ENCODE peak calls at places on chromosome 14, in ten cellular contexts. One of them, this sample, is unnamed.

GRCh38 chr14:94320243-94320642 is 2.9 kb downstream of the SERPINA6 start:
- DNase-seq in A549: peak; percentile 62
- DNase-seq in left ventricle myocardium inferior: no peak
- DNase-seq in heart left ventricle: no peak
- DNase-seq in endodermal cell: no peak
- DNase-seq in Panc1: no peak
- DNase-seq in endothelial cell of umbilical vein: no peak
- DNase-seq in CD8-positive, alpha-beta T cell: no peak
- DNase-seq in mesendoderm: no peak
- DNase-seq in OCI-LY7: no peak
- DNase-seq in this sample: no peak

GRCh38 chr14:32514236-32514635 is 185.1 kb downstream of the AKAP6 start:
- DNase-seq in A549: peak; percentile 67
- DNase-seq in left ventricle myocardium inferior: no peak
- DNase-seq in heart left ventricle: no peak
- DNase-seq in endodermal cell: no peak
- DNase-seq in Panc1: no peak
- DNase-seq in endothelial cell of umbilical vein: peak; percentile 49
- DNase-seq in CD8-positive, alpha-beta T cell: no peak
- DNase-seq in mesendoderm: no peak
- DNase-seq in OCI-LY7: no peak
- DNase-seq in this sample: no peak

GRCh38 chr14:36515896-36516718 is 3.9 kb downstream of the NKX2-1 start:
- DNase-seq in A549: no peak
- DNase-seq in left ventricle myocardium inferior: no peak
- DNase-seq in heart left ventricle: no peak
- DNase-seq in endodermal cell: no peak
- DNase-seq in Panc1: no peak
- DNase-seq in endothelial cell of umbilical vein: no peak
- DNase-seq in CD8-positive, alpha-beta T cell: no peak
- DNase-seq in mesendoderm: peak; percentile 21
- DNase-seq in OCI-LY7: no peak
- DNase-seq in this sample: no peak

GRCh38 chr14:60647837-60648168 is 1.5 kb downstream of the SIX1 start:
- DNase-seq in A549: no peak
- DNase-seq in left ventricle myocardium inferior: no peak
- DNase-seq in heart left ventricle: no peak
- DNase-seq in endodermal cell: peak; percentile 61
- DNase-seq in Panc1: no peak
- DNase-seq in endothelial cell of umbilical vein: no peak
- DNase-seq in CD8-positive, alpha-beta T cell: no peak
- DNase-seq in mesendoderm: no peak
- DNase-seq in OCI-LY7: no peak
- DNase-seq in this sample: no peak

GRCh38 chr14:58785741-58786140 is 148.0 kb downstream of the DACT1 start:
- DNase-seq in A549: no peak
- DNase-seq in left ventricle myocardium inferior: no peak
- DNase-seq in heart left ventricle: no peak
- DNase-seq in endodermal cell: no peak
- DNase-seq in Panc1: no peak
- DNase-seq in endothelial cell of umbilical vein: no peak
- DNase-seq in CD8-positive, alpha-beta T cell: no peak
- DNase-seq in mesendoderm: no peak
- DNase-seq in OCI-LY7: no peak
- DNase-seq in this sample: no peak

GRCh38 chr14:78341827-78342389 is 171.7 kb downstream of the NRXN3 start:
- DNase-seq in A549: no peak
- DNase-seq in left ventricle myocardium inferior: no peak
- DNase-seq in heart left ventricle: no peak
- DNase-seq in endodermal cell: no peak
- DNase-seq in Panc1: no peak
- DNase-seq in endothelial cell of umbilical vein: no peak
- DNase-seq in CD8-positive, alpha-beta T cell: no peak
- DNase-seq in mesendoderm: no peak
- DNase-seq in OCI-LY7: no peak
- DNase-seq in this sample: no peak

GRCh38 chr14:31951638-31951964 is 125.5 kb upstream of the ARHGAP5 start:
- DNase-seq in A549: no peak
- DNase-seq in left ventricle myocardium inferior: no peak
- DNase-seq in heart left ventricle: no peak
- DNase-seq in endodermal cell: no peak
- DNase-seq in Panc1: no peak
- DNase-seq in endothelial cell of umbilical vein: no peak
- DNase-seq in CD8-positive, alpha-beta T cell: no peak
- DNase-seq in mesendoderm: peak; percentile 53
- DNase-seq in OCI-LY7: no peak
- DNase-seq in this sample: no peak

GRCh38 chr14:76313861-76314260 is 62.1 kb upstream of the ESRRB start:
- DNase-seq in A549: no peak
- DNase-seq in left ventricle myocardium inferior: no peak
- DNase-seq in heart left ventricle: no peak
- DNase-seq in endodermal cell: no peak
- DNase-seq in Panc1: no peak
- DNase-seq in endothelial cell of umbilical vein: no peak
- DNase-seq in CD8-positive, alpha-beta T cell: no peak
- DNase-seq in mesendoderm: no peak
- DNase-seq in OCI-LY7: no peak
- DNase-seq in this sample: no peak

GRCh38 chr14:79376557-79376956 is 834.7 kb downstream of the DIO2 start:
- DNase-seq in A549: no peak
- DNase-seq in left ventricle myocardium inferior: no peak
- DNase-seq in heart left ventricle: no peak
- DNase-seq in endodermal cell: no peak
- DNase-seq in Panc1: no peak
- DNase-seq in endothelial cell of umbilical vein: no peak
- DNase-seq in CD8-positive, alpha-beta T cell: no peak
- DNase-seq in mesendoderm: no peak
- DNase-seq in OCI-LY7: no peak
- DNase-seq in this sample: no peak

GRCh38 chr14:100439781-100440180 is 116.6 kb downstream of the SLC25A47 start:
- DNase-seq in A549: peak; percentile 33
- DNase-seq in left ventricle myocardium inferior: peak; percentile 32
- DNase-seq in heart left ventricle: peak; percentile 65
- DNase-seq in endodermal cell: peak; percentile 43
- DNase-seq in Panc1: no peak
- DNase-seq in endothelial cell of umbilical vein: peak; percentile 36
- DNase-seq in CD8-positive, alpha-beta T cell: no peak
- DNase-seq in mesendoderm: no peak
- DNase-seq in OCI-LY7: no peak
- DNase-seq in this sample: peak; percentile 4

GRCh38 chr14:72164420-72165150 is 232.4 kb downstream of the RGS6 start:
- DNase-seq in A549: no peak
- DNase-seq in left ventricle myocardium inferior: no peak
- DNase-seq in heart left ventricle: no peak
- DNase-seq in endodermal cell: no peak
- DNase-seq in Panc1: no peak
- DNase-seq in endothelial cell of umbilical vein: no peak
- DNase-seq in CD8-positive, alpha-beta T cell: no peak
- DNase-seq in mesendoderm: no peak
- DNase-seq in OCI-LY7: no peak
- DNase-seq in this sample: no peak

GRCh38 chr14:60573943-60574496 is 65.1 kb downstream of the SIX6 start:
- DNase-seq in A549: no peak
- DNase-seq in left ventricle myocardium inferior: no peak
- DNase-seq in heart left ventricle: no peak
- DNase-seq in endodermal cell: no peak
- DNase-seq in Panc1: no peak
- DNase-seq in endothelial cell of umbilical vein: no peak
- DNase-seq in CD8-positive, alpha-beta T cell: no peak
- DNase-seq in mesendoderm: no peak
- DNase-seq in OCI-LY7: no peak
- DNase-seq in this sample: no peak

GRCh38 chr14:64878775-64879634 is 702 bp downstream of the SPTB start:
- DNase-seq in A549: peak; percentile 23
- DNase-seq in left ventricle myocardium inferior: no peak
- DNase-seq in heart left ventricle: peak; percentile 42
- DNase-seq in endodermal cell: peak; percentile 78
- DNase-seq in Panc1: no peak
- DNase-seq in endothelial cell of umbilical vein: no peak
- DNase-seq in CD8-positive, alpha-beta T cell: no peak
- DNase-seq in mesendoderm: peak; percentile 30
- DNase-seq in OCI-LY7: no peak
- DNase-seq in this sample: peak; percentile 19

GRCh38 chr14:100127853-100128455 is 31.5 kb downstream of the DEGS2 start:
- DNase-seq in A549: no peak
- DNase-seq in left ventricle myocardium inferior: no peak
- DNase-seq in heart left ventricle: no peak
- DNase-seq in endodermal cell: no peak
- DNase-seq in Panc1: no peak
- DNase-seq in endothelial cell of umbilical vein: peak; percentile 77
- DNase-seq in CD8-positive, alpha-beta T cell: no peak
- DNase-seq in mesendoderm: no peak
- DNase-seq in OCI-LY7: no peak
- DNase-seq in this sample: no peak

GRCh38 chr14:90809530-90810312 is 6.5 kb downstream of the TTC7B start:
- DNase-seq in A549: no peak
- DNase-seq in left ventricle myocardium inferior: no peak
- DNase-seq in heart left ventricle: no peak
- DNase-seq in endodermal cell: no peak
- DNase-seq in Panc1: no peak
- DNase-seq in endothelial cell of umbilical vein: no peak
- DNase-seq in CD8-positive, alpha-beta T cell: no peak
- DNase-seq in mesendoderm: no peak
- DNase-seq in OCI-LY7: no peak
- DNase-seq in this sample: no peak
- H3K27ac ChIP-seq in A549: no peak overlapping the region
- H3K27ac ChIP-seq in left ventricle myocardium inferior: no peak overlapping the region
- H3K27ac ChIP-seq in heart left ventricle: no peak overlapping the region
- H3K27ac ChIP-seq in endodermal cell: no peak overlapping the region
- H3K27ac ChIP-seq in Panc1: no peak overlapping the region
- H3K27ac ChIP-seq in endothelial cell of umbilical vein: no peak overlapping the region
- H3K27ac ChIP-seq in CD8-positive, alpha-beta T cell: no peak overlapping the region
- H3K27ac ChIP-seq in mesendoderm: no peak overlapping the region
- H3K27ac ChIP-seq in OCI-LY7: no peak overlapping the region
- H3K27ac ChIP-seq in this sample: no peak overlapping the region

GRCh38 chr14:34368971-34369665 is 92.9 kb downstream of the SPTSSA start:
- DNase-seq in A549: no peak
- DNase-seq in left ventricle myocardium inferior: no peak
- DNase-seq in heart left ventricle: no peak
- DNase-seq in endodermal cell: no peak
- DNase-seq in Panc1: no peak
- DNase-seq in endothelial cell of umbilical vein: no peak
- DNase-seq in CD8-positive, alpha-beta T cell: no peak
- DNase-seq in mesendoderm: no peak
- DNase-seq in OCI-LY7: no peak
- DNase-seq in this sample: no peak
- H3K27ac ChIP-seq in A549: peak overlapping the region; percentile 92
- H3K27ac ChIP-seq in left ventricle myocardium inferior: peak overlapping the region; percentile 22
- H3K27ac ChIP-seq in heart left ventricle: no peak overlapping the region
- H3K27ac ChIP-seq in endodermal cell: no peak overlapping the region
- H3K27ac ChIP-seq in Panc1: no peak overlapping the region
- H3K27ac ChIP-seq in endothelial cell of umbilical vein: no peak overlapping the region
- H3K27ac ChIP-seq in CD8-positive, alpha-beta T cell: no peak overlapping the region
- H3K27ac ChIP-seq in mesendoderm: no peak overlapping the region
- H3K27ac ChIP-seq in OCI-LY7: no peak overlapping the region
- H3K27ac ChIP-seq in this sample: no peak overlapping the region

DNA sequence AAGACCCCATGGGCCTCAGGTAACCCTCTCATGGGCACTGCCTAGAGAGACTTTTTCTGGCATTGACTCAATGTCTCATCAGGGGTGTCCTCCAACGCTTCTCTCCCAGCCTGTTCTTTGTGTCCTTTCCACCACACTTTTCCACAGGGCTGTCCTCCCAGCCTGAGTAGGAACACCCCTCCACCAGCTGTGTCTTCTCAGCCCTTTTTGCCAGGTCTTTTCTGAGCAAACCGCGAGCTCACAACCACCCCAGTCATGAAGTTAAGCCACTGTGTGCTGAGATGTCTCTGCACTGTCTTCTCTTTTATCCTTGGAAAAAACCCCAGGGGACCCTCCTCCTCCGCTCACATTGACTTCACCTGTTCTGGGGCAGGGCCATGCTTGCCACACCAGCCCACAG is 50.2 kb upstream of the PNMA1 start:
- DNase-seq in A549: no peak
- DNase-seq in left ventricle myocardium inferior: no peak
- DNase-seq in heart left ventricle: peak; percentile 56
- DNase-seq in endodermal cell: no peak
- DNase-seq in Panc1: no peak
- DNase-seq in endothelial cell of umbilical vein: no peak
- DNase-seq in CD8-positive, alpha-beta T cell: no peak
- DNase-seq in mesendoderm: no peak
- DNase-seq in OCI-LY7: no peak
- DNase-seq in this sample: no peak
- H3K27ac ChIP-seq in A549: peak overlapping the region; percentile 66
- H3K27ac ChIP-seq in left ventricle myocardium inferior: peak overlapping the region; percentile 100
- H3K27ac ChIP-seq in heart left ventricle: peak overlapping the region; percentile 98
- H3K27ac ChIP-seq in endodermal cell: no peak overlapping the region
- H3K27ac ChIP-seq in Panc1: peak overlapping the region; percentile 98
- H3K27ac ChIP-seq in endothelial cell of umbilical vein: no peak overlapping the region
- H3K27ac ChIP-seq in CD8-positive, alpha-beta T cell: no peak overlapping the region
- H3K27ac ChIP-seq in mesendoderm: no peak overlapping the region
- H3K27ac ChIP-seq in OCI-LY7: peak overlapping the region; percentile 57
- H3K27ac ChIP-seq in this sample: peak overlapping the region; percentile 36

GRCh38 chr14:91095178-91095577 is 18.7 kb upstream of the DGLUCY start:
- DNase-seq in A549: no peak
- DNase-seq in left ventricle myocardium inferior: no peak
- DNase-seq in heart left ventricle: no peak
- DNase-seq in endodermal cell: no peak
- DNase-seq in Panc1: no peak
- DNase-seq in endothelial cell of umbilical vein: no peak
- DNase-seq in CD8-positive, alpha-beta T cell: no peak
- DNase-seq in mesendoderm: no peak
- DNase-seq in OCI-LY7: no peak
- DNase-seq in this sample: no peak

GRCh38 chr14:91098591-91098990 is 15.3 kb upstream of the DGLUCY start:
- DNase-seq in A549: peak; percentile 24
- DNase-seq in left ventricle myocardium inferior: no peak
- DNase-seq in heart left ventricle: no peak
- DNase-seq in endodermal cell: no peak
- DNase-seq in Panc1: no peak
- DNase-seq in endothelial cell of umbilical vein: no peak
- DNase-seq in CD8-positive, alpha-beta T cell: no peak
- DNase-seq in mesendoderm: no peak
- DNase-seq in OCI-LY7: no peak
- DNase-seq in this sample: no peak

GRCh38 chr14:91090733-91091132 is 23.1 kb upstream of the DGLUCY start:
- DNase-seq in A549: no peak
- DNase-seq in left ventricle myocardium inferior: no peak
- DNase-seq in heart left ventricle: no peak
- DNase-seq in endodermal cell: no peak
- DNase-seq in Panc1: no peak
- DNase-seq in endothelial cell of umbilical vein: no peak
- DNase-seq in CD8-positive, alpha-beta T cell: no peak
- DNase-seq in mesendoderm: no peak
- DNase-seq in OCI-LY7: no peak
- DNase-seq in this sample: no peak

GRCh38 chr14:91092095-91092494 is 21.8 kb upstream of the DGLUCY start:
- DNase-seq in A549: no peak
- DNase-seq in left ventricle myocardium inferior: no peak
- DNase-seq in heart left ventricle: no peak
- DNase-seq in endodermal cell: no peak
- DNase-seq in Panc1: no peak
- DNase-seq in endothelial cell of umbilical vein: no peak
- DNase-seq in CD8-positive, alpha-beta T cell: no peak
- DNase-seq in mesendoderm: no peak
- DNase-seq in OCI-LY7: no peak
- DNase-seq in this sample: no peak

DNA sequence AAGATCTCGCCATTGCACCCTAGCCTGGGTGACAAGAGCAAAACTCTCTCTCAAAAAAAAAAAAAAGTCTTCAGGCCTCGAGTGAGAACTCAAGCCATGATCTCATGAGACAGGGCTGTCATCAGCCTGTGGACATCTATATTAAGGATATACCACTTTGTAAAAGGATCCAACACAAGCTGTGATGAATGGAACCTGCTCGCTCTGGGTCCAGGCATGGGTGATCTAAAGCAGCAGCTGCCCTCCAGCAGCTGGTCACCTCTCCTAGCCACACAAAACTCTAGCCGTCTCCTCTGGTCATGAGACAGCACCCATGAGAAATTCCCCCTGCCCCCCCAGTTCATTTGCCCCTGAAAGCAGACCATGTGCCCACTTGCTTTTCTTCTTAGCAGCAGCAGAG is 19.1 kb upstream of the DGLUCY start:
- DNase-seq in A549: no peak
- DNase-seq in left ventricle myocardium inferior: no peak
- DNase-seq in heart left ventricle: no peak
- DNase-seq in endodermal cell: no peak
- DNase-seq in Panc1: no peak
- DNase-seq in endothelial cell of umbilical vein: no peak
- DNase-seq in CD8-positive, alpha-beta T cell: no peak
- DNase-seq in mesendoderm: no peak
- DNase-seq in OCI-LY7: no peak
- DNase-seq in this sample: no peak
- H3K27ac ChIP-seq in A549: no peak overlapping the region
- H3K27ac ChIP-seq in left ventricle myocardium inferior: no peak overlapping the region
- H3K27ac ChIP-seq in heart left ventricle: no peak overlapping the region
- H3K27ac ChIP-seq in endodermal cell: no peak overlapping the region
- H3K27ac ChIP-seq in Panc1: no peak overlapping the region
- H3K27ac ChIP-seq in endothelial cell of umbilical vein: no peak overlapping the region
- H3K27ac ChIP-seq in CD8-positive, alpha-beta T cell: no peak overlapping the region
- H3K27ac ChIP-seq in mesendoderm: no peak overlapping the region
- H3K27ac ChIP-seq in OCI-LY7: no peak overlapping the region
- H3K27ac ChIP-seq in this sample: no peak overlapping the region